ENCODE peak calls at places on chromosomes 5 and 9, in five cellular contexts. One of them, this sample, is unnamed.
A peak's percentile ranks its signal among the peaks of the same experiment; 100 is the strongest.

GRCh38 chr5:26323794-26324193 is 714.6 kb downstream of the CDH9 start:
- ATAC-seq in IMR-90: no peak
- ATAC-seq in left lung: no peak
- ATAC-seq in lower lobe of right lung: no peak
- ATAC-seq in pancreas: no peak
- ATAC-seq in this sample: no peak

GRCh38 chr9:114930063-114930812 is at the start of gene TNFSF8:
- ATAC-seq in IMR-90: no peak
- ATAC-seq in left lung: peak; percentile 73
- ATAC-seq in pancreas: peak; percentile 74
- ATAC-seq in lower lobe of right lung: peak; percentile 83
- ATAC-seq in this sample: no peak

GRCh38 chr5:141835928-141836667 is 42.1 kb downstream of the PCDH1 start:
- ATAC-seq in lower lobe of right lung: no peak
- ATAC-seq in left lung: peak; percentile 13
- ATAC-seq in IMR-90: peak; percentile 17
- ATAC-seq in pancreas: no peak
- ATAC-seq in this sample: peak; percentile 24

GRCh38 chr5:61289241-61289640 is 42.8 kb upstream of the ZSWIM6 start:
- ATAC-seq in lower lobe of right lung: no peak
- ATAC-seq in left lung: no peak
- ATAC-seq in IMR-90: no peak
- ATAC-seq in pancreas: no peak
- ATAC-seq in this sample: no peak

GRCh38 chr9:125906144-125906543 is 159.0 kb downstream of the PBX3 start:
- ATAC-seq in pancreas: no peak
- ATAC-seq in left lung: no peak
- ATAC-seq in IMR-90: peak; percentile 48
- ATAC-seq in lower lobe of right lung: no peak
- ATAC-seq in this sample: no peak

GRCh38 chr9:122402403-122403268 is 31.8 kb downstream of the PTGS1 start:
- ATAC-seq in pancreas: peak; percentile 41
- ATAC-seq in lower lobe of right lung: peak; percentile 60
- ATAC-seq in IMR-90: peak; percentile 87
- ATAC-seq in left lung: peak; percentile 70
- ATAC-seq in this sample: peak; percentile 39

GRCh38 chr5:178661836-178662540 is 35.1 kb upstream of the CLK4 start:
- ATAC-seq in pancreas: no peak
- ATAC-seq in left lung: no peak
- ATAC-seq in IMR-90: no peak
- ATAC-seq in lower lobe of right lung: no peak
- ATAC-seq in this sample: no peak

GRCh38 chr9:103872811-103873210 is 221.3 kb upstream of the SMC2 start:
- ATAC-seq in lower lobe of right lung: no peak
- ATAC-seq in left lung: no peak
- ATAC-seq in pancreas: no peak
- ATAC-seq in IMR-90: no peak
- ATAC-seq in this sample: no peak

GRCh38 chr5:133456933-133457402 is 155.4 kb downstream of the FSTL4 start:
- ATAC-seq in left lung: peak; percentile 51
- ATAC-seq in lower lobe of right lung: no peak
- ATAC-seq in pancreas: peak; percentile 53
- ATAC-seq in IMR-90: no peak
- ATAC-seq in this sample: no peak

GRCh38 chr5:27995867-27996266 is 957.5 kb upstream of the CDH9 start:
- ATAC-seq in left lung: no peak
- ATAC-seq in lower lobe of right lung: no peak
- ATAC-seq in IMR-90: no peak
- ATAC-seq in pancreas: no peak
- ATAC-seq in this sample: no peak

GRCh38 chr9:98635374-98635773 is 73.4 kb downstream of the GABBR2 start:
- ATAC-seq in left lung: no peak
- ATAC-seq in IMR-90: no peak
- ATAC-seq in lower lobe of right lung: no peak
- ATAC-seq in pancreas: no peak
- ATAC-seq in this sample: no peak

GRCh38 chr9:94927048-94927761 is 200.7 kb downstream of the AOPEP start:
- ATAC-seq in lower lobe of right lung: no peak
- ATAC-seq in left lung: no peak
- ATAC-seq in IMR-90: no peak
- ATAC-seq in pancreas: no peak
- ATAC-seq in this sample: no peak

GRCh38 chr9:75071530-75072122 is 16.3 kb downstream of the NMRK1 start:
- ATAC-seq in IMR-90: no peak
- ATAC-seq in lower lobe of right lung: peak; percentile 96
- ATAC-seq in pancreas: peak; percentile 60
- ATAC-seq in left lung: peak; percentile 99
- ATAC-seq in this sample: no peak

GRCh38 chr9:2267171-2267740 is 252.1 kb downstream of the SMARCA2 start:
- ATAC-seq in lower lobe of right lung: peak; percentile 60
- ATAC-seq in IMR-90: peak; percentile 56
- ATAC-seq in pancreas: peak; percentile 88
- ATAC-seq in left lung: peak; percentile 65
- ATAC-seq in this sample: peak; percentile 43

GRCh38 chr5:179623906-179624741 is 653 bp upstream of the HNRNPH1 start:
- ATAC-seq in lower lobe of right lung: peak; percentile 33
- ATAC-seq in left lung: peak; percentile 25
- ATAC-seq in IMR-90: peak; percentile 28
- ATAC-seq in pancreas: peak; percentile 18
- ATAC-seq in this sample: peak; percentile 0

GRCh38 chr9:70413427-70413797 is 1.0 kb downstream of the KLF9 start:
- ATAC-seq in IMR-90: peak; percentile 31
- ATAC-seq in pancreas: peak; percentile 0
- ATAC-seq in left lung: peak; percentile 6
- ATAC-seq in lower lobe of right lung: peak; percentile 38
- ATAC-seq in this sample: peak; percentile 5

GRCh38 chr5:8750100-8750499 is 795.8 kb downstream of the SEMA5A start:
- ATAC-seq in IMR-90: no peak
- ATAC-seq in lower lobe of right lung: no peak
- ATAC-seq in pancreas: peak; percentile 54
- ATAC-seq in left lung: no peak
- ATAC-seq in this sample: no peak
- H3K27ac ChIP-seq in IMR-90: no peak overlapping the region
- H3K27ac ChIP-seq in lower lobe of right lung: no peak overlapping the region
- H3K27ac ChIP-seq in pancreas: no peak overlapping the region
- H3K27ac ChIP-seq in left lung: no peak overlapping the region
- H3K27ac ChIP-seq in this sample: no peak overlapping the region

GRCh38 chr5:160197341-160198147 is 31.8 kb upstream of the FABP6 start:
- ATAC-seq in pancreas: no peak
- ATAC-seq in IMR-90: peak; percentile 56
- ATAC-seq in lower lobe of right lung: no peak
- ATAC-seq in left lung: no peak
- ATAC-seq in this sample: no peak
- H3K4me3 ChIP-seq in pancreas: no peak overlapping the region
- H3K4me3 ChIP-seq in IMR-90: no peak overlapping the region
- H3K4me3 ChIP-seq in lower lobe of right lung: no peak overlapping the region
- H3K4me3 ChIP-seq in left lung: no peak overlapping the region
- H3K4me3 ChIP-seq in this sample: no peak overlapping the region

DNA sequence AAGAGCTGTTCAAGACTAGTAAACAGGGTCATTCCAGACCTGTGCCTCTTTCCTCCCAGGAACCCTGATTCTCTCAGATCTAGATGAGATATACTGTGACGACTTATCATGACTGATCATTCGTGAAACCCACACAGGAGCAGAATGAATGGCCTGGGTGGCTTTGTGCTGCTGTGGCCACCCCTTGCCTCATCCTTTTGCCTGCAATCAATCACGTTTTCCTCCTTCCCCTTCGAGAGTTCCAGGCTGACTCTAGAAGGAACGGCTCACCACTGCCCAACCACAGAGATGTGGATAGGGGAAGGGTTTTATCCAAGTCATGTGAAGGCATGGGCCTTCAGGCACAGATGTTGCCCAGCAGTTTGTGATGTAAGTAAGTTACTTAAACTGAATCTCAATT is 5.8 kb downstream of the ANXA6 start:
- ATAC-seq in IMR-90: no peak
- ATAC-seq in lower lobe of right lung: peak; percentile 72
- ATAC-seq in left lung: peak; percentile 51
- ATAC-seq in pancreas: peak; percentile 6
- ATAC-seq in this sample: no peak
- H3K27ac ChIP-seq in IMR-90: peak overlapping the region; percentile 6
- H3K27ac ChIP-seq in lower lobe of right lung: peak overlapping the region; percentile 60
- H3K27ac ChIP-seq in left lung: peak overlapping the region; percentile 53
- H3K27ac ChIP-seq in pancreas: peak overlapping the region; percentile 29
- H3K27ac ChIP-seq in this sample: peak overlapping the region; percentile 82

GRCh38 chr5:125413861-125414260 is 667.4 kb upstream of the ZNF608 start:
- ATAC-seq in IMR-90: no peak
- ATAC-seq in left lung: no peak
- ATAC-seq in lower lobe of right lung: no peak
- ATAC-seq in pancreas: no peak
- ATAC-seq in this sample: no peak

GRCh38 chr5:125410501-125411162 is 664.2 kb upstream of the ZNF608 start:
- ATAC-seq in lower lobe of right lung: no peak
- ATAC-seq in left lung: peak; percentile 11
- ATAC-seq in IMR-90: no peak
- ATAC-seq in pancreas: peak; percentile 63
- ATAC-seq in this sample: no peak

GRCh38 chr5:125412561-125413535 is 666.4 kb upstream of the ZNF608 start:
- ATAC-seq in IMR-90: peak; percentile 84
- ATAC-seq in left lung: peak; percentile 86
- ATAC-seq in pancreas: peak; percentile 84
- ATAC-seq in lower lobe of right lung: peak; percentile 87
- ATAC-seq in this sample: peak; percentile 82

GRCh38 chr5:125411163-125412050 is 665.0 kb upstream of the ZNF608 start:
- ATAC-seq in pancreas: peak; percentile 31
- ATAC-seq in lower lobe of right lung: no peak
- ATAC-seq in IMR-90: no peak
- ATAC-seq in left lung: peak; percentile 4
- ATAC-seq in this sample: no peak

DNA sequence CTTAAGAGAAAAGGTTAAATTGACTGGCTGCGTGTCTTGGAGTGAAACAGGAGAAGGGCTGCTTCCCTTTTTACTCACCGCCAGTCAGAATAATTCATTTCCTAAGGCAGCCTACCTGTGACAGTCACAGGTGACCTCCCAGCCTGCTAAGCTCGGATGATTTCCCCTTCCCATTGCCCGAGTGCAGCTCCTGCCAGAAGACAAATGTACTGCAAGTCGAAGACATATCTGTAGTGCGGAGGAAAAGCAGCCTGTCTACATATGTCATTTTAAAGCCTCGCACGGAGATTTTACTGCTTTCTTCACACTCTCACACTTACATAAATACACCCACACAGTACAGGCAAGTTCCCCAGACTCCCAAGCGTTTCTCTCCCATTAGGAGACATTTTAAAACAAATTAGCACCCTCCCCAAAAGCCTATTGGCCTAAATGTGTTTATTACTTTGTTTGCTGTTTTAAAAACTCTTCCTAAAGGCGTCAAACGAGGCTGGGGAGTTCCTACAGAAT is 665.7 kb upstream of the ZNF608 start:
- ATAC-seq in left lung: peak; percentile 10
- ATAC-seq in pancreas: peak; percentile 27
- ATAC-seq in lower lobe of right lung: no peak
- ATAC-seq in IMR-90: no peak
- ATAC-seq in this sample: no peak
- H3K4me3 ChIP-seq in left lung: no peak overlapping the region
- H3K4me3 ChIP-seq in pancreas: no peak overlapping the region
- H3K4me3 ChIP-seq in lower lobe of right lung: peak overlapping the region; percentile 12
- H3K4me3 ChIP-seq in IMR-90: no peak overlapping the region
- H3K4me3 ChIP-seq in this sample: no peak overlapping the region